ENCODE peak calls at places on chromosomes 2 and 18, in six cellular contexts. P is fibroblast of the conjunctiva; M is dermis microvascular lymphatic vessel endothelial cell; Z is CD4-positive, alpha-beta T cell; G is stimulated activated naive B cell treated with anti-CD40 and anti-IgM and Interleukin-4, amounts not matched to agents 10 μg/mL and 1 μg/mL and 100 μg/mL, for 72 hours; E is activated T-helper 1 cell treated with Interleukin-2 at 50 U/mL for 16 hours. T is an unnamed sample.

GRCh38 chr2:234950435-234950729 is 1.4 kb upstream of the SH3BP4 start:
- DNase-seq in E (no peak), Z (no peak), P (no peak), G (no peak), M (no peak), T (no peak)

GRCh38 chr2:167681234-167681633 is 566.2 kb downstream of the STK39 start:
- DNase-seq in P (no peak), G (no peak), E (no peak), M (no peak), Z (no peak), T (no peak)

GRCh38 chr2:158975271-158975921 is 7.0 kb downstream of the TANC1 start:
- DNase-seq in M (no peak), P (no peak), Z (no peak), G (no peak), E (no peak), T (no peak)

GRCh38 chr2:30410217-30410616 is 36.8 kb upstream of the LCLAT1 start:
- DNase-seq in E (no peak), G (no peak), Z (no peak), P (no peak), M (no peak), T (no peak)

GRCh38 chr2:59726226-59726800 is 827.1 kb downstream of the BCL11A start:
- DNase-seq in G (no peak), E (no peak), P (no peak), Z (no peak), M (no peak), T (no peak)

GRCh38 chr2:57558312-57558711 is 488.3 kb upstream of the VRK2 start:
- DNase-seq in G (no peak), P (no peak), M (no peak), E (no peak), Z (no peak), T (no peak)

GRCh38 chr18:55290898-55291297 is 297.1 kb downstream of the TCF4 start:
- DNase-seq in G (no peak), Z (no peak), M (no peak), E (no peak), P (no peak), T (no peak)

GRCh38 chr18:12769644-12770440 is 67.0 kb downstream of the PSMG2 start:
- DNase-seq in Z (no peak), P (no peak), M (no peak), G (no peak), E (no peak), T (no peak)

GRCh38 chr2:112880081-112880531 is 30.9 kb upstream of the IL37 start:
- DNase-seq in P (no peak), M (no peak), Z (no peak), E (no peak), G (no peak), T (no peak)

GRCh38 chr2:239257511-239257937 is 143.3 kb downstream of the HDAC4 start:
- DNase-seq in M (no peak), E (no peak), G (no peak), Z (no peak), P (peak; percentile 71), T (no peak)

GRCh38 chr2:97713296-97714083 is at the start of gene ZAP70:
- DNase-seq in P (no peak), G (no peak), E (peak; percentile 53), Z (peak; percentile 58), M (no peak), T (peak; percentile 79)

GRCh38 chr2:240965905-240966456 is 32.4 kb upstream of the SNED1 start:
- DNase-seq in G (no peak), E (no peak), P (no peak), Z (no peak), M (no peak), T (no peak)

GRCh38 chr2:73561422-73561821 is 80.8 kb downstream of the NAT8 start:
- DNase-seq in Z (no peak), E (no peak), G (no peak), P (no peak), M (no peak), T (no peak)

GRCh38 chr2:188570365-188570764 is 278.7 kb downstream of the GULP1 start:
- DNase-seq in G (no peak), E (no peak), P (no peak), M (no peak), Z (no peak), T (no peak)

GRCh38 chr2:26758790-26759321 is 5.2 kb upstream of the SLC35F6 start:
- DNase-seq in P (no peak), E (no peak), Z (no peak), M (no peak), G (no peak), T (no peak)

GRCh38 chr2:26522325-26523120 is 44.6 kb upstream of the OTOF start:
- DNase-seq in G (no peak), P (no peak), E (no peak), M (no peak), Z (no peak), T (no peak)

GRCh38 chr2:196453613-196454047 is 185.9 kb upstream of the CCDC150 start:
- DNase-seq in M (peak; percentile 68), P (peak; percentile 44), G (peak; percentile 22), E (no peak), Z (peak; percentile 17), T (peak; percentile 7)

GRCh38 chr2:187055463-187055862 is 206.5 kb upstream of the ZSWIM2 start:
- DNase-seq in P (peak; percentile 26), M (peak; percentile 20), E (no peak), G (no peak), Z (no peak), T (no peak)

GRCh38 chr2:53460347-53460746 is 307.3 kb upstream of the CHAC2 start:
- DNase-seq in G (no peak), Z (no peak), E (no peak), P (no peak), M (no peak), T (no peak)

GRCh38 chr18:73884868-73885267 is 262.8 kb downstream of the FBXO15 start:
- DNase-seq in Z (no peak), M (no peak), P (no peak), G (no peak), E (no peak), T (no peak)

GRCh38 chr18:2903006-2903405 is 56.2 kb downstream of the EMILIN2 start:
- DNase-seq in E (no peak), P (peak; percentile 76), M (no peak), Z (no peak), G (no peak), T (no peak)

GRCh38 chr2:230946429-230947234 is 21.6 kb upstream of the GPR55 start:
- DNase-seq in M (no peak), P (no peak), E (no peak), Z (no peak), G (no peak), T (no peak)

GRCh38 chr2:47093626-47094025 is 61.5 kb downstream of the STPG4 start:
- DNase-seq in Z (no peak), G (no peak), M (no peak), E (no peak), P (no peak), T (no peak)

T was measured in CD8-positive, alpha-beta memory T cell.